ENCODE peak calls at places on chromosomes 5 and 9, in ten cellular contexts. O is fibroblast of pulmonary artery; G is astrocyte; Z is stomach; Y is CD4-positive, alpha-beta T cell; F is tibial artery; A is neural crest cell; C is B cell; K is glutamatergic neuron; Q is GM12864. R is an unnamed sample.

GRCh38 chr5:135248801-135249231 is 150.2 kb downstream of the MACROH2A1 start:
- DNase-seq in O (no peak), G (no peak), Z (peak), Y (no peak), F (no peak), A (no peak), C (no peak), K (no peak), Q (no peak), R (no peak)

GRCh38 chr5:142587354-142587965 is 98.4 kb downstream of the FGF1 start:
- DNase-seq in O (peak), G (no peak), Z (peak), Y (no peak), F (no peak), A (peak), C (no peak), K (peak), Q (no peak), R (no peak)

GRCh38 chr9:33737811-33738606 is 57.4 kb upstream of the PRSS3 start:
- DNase-seq in O (peak), G (peak), Z (peak), Y (no peak), F (no peak), A (peak), C (no peak), K (peak), Q (no peak), R (no peak)

GRCh38 chr5:79193643-79194042 is 42.3 kb upstream of the JMY start:
- DNase-seq in O (peak), G (peak), Z (no peak), Y (no peak), F (no peak), A (no peak), C (no peak), K (no peak), Q (no peak), R (no peak)

GRCh38 chr9:30382271-30382670 is 2002.2 kb upstream of the ACO1 start:
- DNase-seq in O (peak), G (no peak), Z (no peak), Y (no peak), F (no peak), A (no peak), C (no peak), K (no peak), Q (no peak), R (no peak)

GRCh38 chr5:181043285-181044092 is 3.4 kb downstream of the BTNL9 start:
- DNase-seq in O (no peak), G (no peak), Z (no peak), Y (no peak), F (no peak), A (no peak), C (no peak), K (no peak), Q (no peak), R (no peak)

GRCh38 chr5:71601222-71602026 is 14.3 kb downstream of the MCCC2 start:
- DNase-seq in O (peak), G (peak), Z (peak), Y (peak), F (peak), A (peak), C (peak), K (peak), Q (no peak), R (peak)

GRCh38 chr9:131624636-131625241 is 79.4 kb downstream of the PRRT1B start:
- DNase-seq in O (no peak), G (peak), Z (no peak), Y (no peak), F (no peak), A (no peak), C (no peak), K (peak), Q (no peak), R (no peak)

GRCh38 chr9:33791117-33791516 is 4.2 kb upstream of the PRSS3 start:
- DNase-seq in O (peak), G (peak), Z (no peak), Y (no peak), F (no peak), A (no peak), C (no peak), K (no peak), Q (no peak), R (no peak)

GRCh38 chr5:1815881-1816292 is 14.7 kb downstream of the NDUFS6 start:
- DNase-seq in O (no peak), G (no peak), Z (no peak), Y (no peak), F (peak), A (no peak), C (no peak), K (peak), Q (no peak), R (no peak)

GRCh38 chr5:620152-620551 is 8.0 kb downstream of the CEP72 start:
- DNase-seq in O (no peak), G (no peak), Z (no peak), Y (no peak), F (peak), A (no peak), C (no peak), K (no peak), Q (no peak), R (no peak)

GRCh38 chr5:45252991-45253390 is 443.2 kb downstream of the HCN1 start:
- DNase-seq in O (no peak), G (no peak), Z (no peak), Y (no peak), F (no peak), A (no peak), C (no peak), K (no peak), Q (no peak), R (no peak)

GRCh38 chr5:33227746-33228145 is 213.0 kb upstream of the TARS1 start:
- DNase-seq in O (peak), G (peak), Z (no peak), Y (no peak), F (no peak), A (no peak), C (no peak), K (no peak), Q (no peak), R (no peak)

GRCh38 chr9:11199335-11199734 is 586.5 kb upstream of the PTPRD start:
- DNase-seq in O (no peak), G (no peak), Z (no peak), Y (no peak), F (no peak), A (no peak), C (no peak), K (peak), Q (no peak), R (no peak)

GRCh38 chr9:110148384-110148783 is 59.6 kb downstream of the C9orf152 start:
- DNase-seq in O (no peak), G (no peak), Z (no peak), Y (no peak), F (no peak), A (no peak), C (no peak), K (no peak), Q (peak), R (peak)

GRCh38 chr5:171484460-171484899 is 65.0 kb downstream of the FGF18 start:
- DNase-seq in O (peak), G (no peak), Z (no peak), Y (peak), F (no peak), A (peak), C (peak), K (no peak), Q (no peak), R (peak)

GRCh38 chr9:131616983-131617604 is 71.8 kb downstream of the PRRT1B start:
- DNase-seq in O (peak), G (no peak), Z (no peak), Y (no peak), F (no peak), A (no peak), C (no peak), K (no peak), Q (no peak), R (no peak)

GRCh38 chr5:149024978-149025377 is 37.9 kb downstream of the SH3TC2 start:
- DNase-seq in O (no peak), G (no peak), Z (no peak), Y (no peak), F (no peak), A (no peak), C (no peak), K (no peak), Q (no peak), R (no peak)

GRCh38 chr5:151569132-151570046 is 21.7 kb downstream of the FAT2 start:
- DNase-seq in O (peak), G (no peak), Z (no peak), Y (no peak), F (no peak), A (no peak), C (no peak), K (no peak), Q (no peak), R (no peak)

GRCh38 chr5:10808347-10809212 is 47.5 kb upstream of the DAP start:
- DNase-seq in O (no peak), G (no peak), Z (no peak), Y (no peak), F (no peak), A (no peak), C (no peak), K (no peak), Q (no peak), R (no peak)

DNA sequence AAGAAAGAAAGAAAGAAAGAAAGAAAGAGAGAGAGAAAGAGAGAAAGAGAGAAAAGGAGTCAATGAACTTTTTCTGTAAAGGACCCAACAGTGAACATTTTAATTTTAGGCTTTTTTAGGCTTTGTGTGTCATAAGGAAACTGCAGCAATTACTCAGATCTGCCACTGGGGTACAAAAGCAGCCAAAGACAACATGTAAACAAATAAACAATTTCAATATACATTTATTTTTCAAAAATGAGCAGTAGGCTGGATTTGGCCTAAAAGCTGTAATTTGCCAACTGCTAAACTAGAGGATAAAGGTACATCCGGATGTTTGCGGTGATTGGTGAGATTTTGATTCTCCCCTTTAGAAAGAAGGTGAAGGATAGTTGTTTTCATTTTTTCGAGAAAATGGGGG is 143.6 kb downstream of the CEMIP2 start:
- DNase-seq in O (no peak), G (no peak), Z (no peak), Y (no peak), F (no peak), A (no peak), C (no peak), K (no peak), Q (no peak), R (no peak)
- TF ChIP-seq CTCF in O (peak), G (no peak), Z (no peak), Y (no peak), F (no peak), A (no peak), C (peak), K (no peak), Q (peak), R (no peak)

GRCh38 chr9:98118640-98119601 is at the start of gene TRIM14:
- DNase-seq in O (peak), G (peak), Z (peak), Y (peak), F (no peak), A (peak), C (peak), K (peak), Q (no peak), R (peak)

GRCh38 chr9:98120476-98120875 is 1.5 kb upstream of the TRIM14 start:
- DNase-seq in O (no peak), G (no peak), Z (no peak), Y (no peak), F (no peak), A (no peak), C (no peak), K (no peak), Q (no peak), R (no peak)

GRCh38 chr9:98117984-98118639 is 910 bp downstream of the TRIM14 start:
- DNase-seq in O (peak), G (no peak), Z (peak), Y (peak), F (no peak), A (no peak), C (peak), K (no peak), Q (no peak), R (peak)

GRCh38 chr9:98124637-98125426 is 5.8 kb upstream of the TRIM14 start:
- DNase-seq in O (no peak), G (no peak), Z (no peak), Y (no peak), F (peak), A (no peak), C (no peak), K (no peak), Q (no peak), R (no peak)

DNA sequence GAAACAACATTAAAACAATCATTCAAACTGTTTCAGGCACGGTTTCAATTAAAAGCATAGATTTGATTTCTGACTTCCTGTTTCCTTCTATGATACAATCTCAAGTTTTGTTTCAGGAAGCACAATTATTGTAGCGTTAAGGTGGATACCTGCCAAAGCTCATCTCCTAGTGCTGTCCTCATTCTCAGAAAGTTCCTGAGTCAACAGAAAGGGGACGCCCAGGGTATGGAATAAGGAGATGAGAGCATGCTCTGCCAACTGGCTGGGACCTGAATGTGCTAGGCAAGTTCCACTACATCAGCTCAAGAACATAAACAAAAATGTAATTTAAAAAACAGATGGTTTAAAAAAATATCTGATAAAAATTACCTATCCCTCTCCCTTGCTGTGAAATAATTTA is 2.1 kb upstream of the TRIM14 start:
- DNase-seq in O (peak), G (no peak), Z (no peak), Y (no peak), F (no peak), A (no peak), C (no peak), K (no peak), Q (no peak), R (no peak)
- TF ChIP-seq CTCF in O (peak), G (no peak), Z (no peak), Y (no peak), F (no peak), A (no peak), C (no peak), K (no peak), Q (no peak), R (no peak)

GRCh38 chr5:17132444-17133083 is 84.9 kb upstream of the BASP1 start:
- DNase-seq in O (peak), G (no peak), Z (no peak), Y (no peak), F (no peak), A (no peak), C (peak), K (no peak), Q (no peak), R (peak)
- TF ChIP-seq CTCF in O (peak), G (peak), Z (peak), Y (peak), F (peak), A (peak), C (peak), K (peak), Q (peak), R (peak)

DNA sequence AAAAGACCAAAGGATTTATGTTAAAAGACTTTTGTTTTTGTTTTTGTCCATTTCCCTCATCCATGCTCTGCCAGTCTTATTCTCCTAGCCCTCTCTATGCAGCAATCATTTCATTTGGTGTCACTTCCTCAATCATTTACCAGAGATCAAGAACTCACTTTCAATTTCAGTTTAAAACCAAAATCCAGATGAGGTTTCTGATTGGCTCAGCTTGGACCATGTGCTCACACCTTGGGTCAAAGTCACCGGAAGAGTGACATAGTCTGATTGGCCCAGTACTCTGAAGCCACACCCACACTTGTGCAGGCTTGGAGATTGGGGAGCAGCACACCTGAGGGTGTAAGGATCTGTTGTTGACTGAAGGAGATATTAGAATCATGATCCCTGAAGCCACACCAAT is 79.6 kb downstream of the TLR4 start:
- DNase-seq in O (no peak), G (no peak), Z (peak), Y (no peak), F (no peak), A (no peak), C (peak), K (no peak), Q (peak), R (no peak)
- TF ChIP-seq CTCF in O (no peak), G (no peak), Z (no peak), Y (no peak), F (no peak), A (no peak), C (no peak), K (no peak), Q (no peak), R (no peak)

DNA sequence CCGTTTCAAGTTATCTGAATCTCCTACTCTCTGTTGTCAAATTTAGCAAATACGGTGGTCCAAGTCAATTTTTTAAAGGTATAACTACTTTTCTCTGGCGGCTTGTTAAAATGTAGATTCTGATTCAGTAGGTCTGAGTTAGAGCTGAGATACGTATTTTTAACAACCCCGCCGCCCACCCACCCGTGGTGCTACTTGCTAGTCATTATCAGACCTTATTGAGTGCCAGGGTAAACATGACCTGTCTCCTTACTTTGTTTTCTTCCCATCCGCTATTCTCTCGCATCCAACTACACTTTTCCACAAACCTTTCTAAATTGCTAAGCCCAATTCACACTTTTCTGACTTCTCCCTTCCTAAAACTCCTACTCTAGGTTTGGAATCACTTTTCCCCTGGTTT is 694 bp upstream of the PLAA start:
- DNase-seq in O (no peak), G (peak), Z (no peak), Y (no peak), F (no peak), A (no peak), C (no peak), K (no peak), Q (no peak), R (no peak)
- TF ChIP-seq CTCF in O (no peak), G (no peak), Z (no peak), Y (no peak), F (no peak), A (no peak), C (no peak), K (no peak), Q (no peak), R (no peak)

DNA sequence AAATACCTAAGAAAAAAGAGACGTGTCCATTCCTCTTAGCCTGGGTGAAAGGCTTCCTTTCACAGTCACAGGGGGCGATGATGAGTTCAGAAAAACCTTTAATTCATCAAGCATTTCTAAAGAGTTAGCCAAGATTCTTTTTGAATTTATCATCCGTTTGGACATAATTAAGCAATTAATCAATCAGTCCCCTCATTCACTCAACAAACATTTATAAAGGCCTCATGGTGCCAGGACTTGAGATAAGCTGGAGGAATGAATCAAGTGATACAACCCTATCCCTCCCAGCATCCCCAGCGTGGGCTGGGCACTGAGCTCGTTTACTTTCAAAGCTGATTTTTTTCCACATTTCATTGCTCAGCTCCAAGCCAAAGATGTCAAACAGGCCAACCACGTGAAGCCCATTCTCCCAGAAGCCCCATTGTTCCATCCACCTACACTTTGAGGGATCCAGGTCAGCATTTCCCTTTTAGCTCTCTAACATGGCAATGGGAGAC is 140.5 kb downstream of the SLIT3 start:
- DNase-seq in O (peak), G (peak), Z (no peak), Y (no peak), F (peak), A (no peak), C (no peak), K (no peak), Q (no peak), R (no peak)
- TF ChIP-seq CTCF in O (peak), G (peak), Z (no peak), Y (no peak), F (peak), A (peak), C (no peak), K (peak), Q (no peak), R (no peak)

DNA sequence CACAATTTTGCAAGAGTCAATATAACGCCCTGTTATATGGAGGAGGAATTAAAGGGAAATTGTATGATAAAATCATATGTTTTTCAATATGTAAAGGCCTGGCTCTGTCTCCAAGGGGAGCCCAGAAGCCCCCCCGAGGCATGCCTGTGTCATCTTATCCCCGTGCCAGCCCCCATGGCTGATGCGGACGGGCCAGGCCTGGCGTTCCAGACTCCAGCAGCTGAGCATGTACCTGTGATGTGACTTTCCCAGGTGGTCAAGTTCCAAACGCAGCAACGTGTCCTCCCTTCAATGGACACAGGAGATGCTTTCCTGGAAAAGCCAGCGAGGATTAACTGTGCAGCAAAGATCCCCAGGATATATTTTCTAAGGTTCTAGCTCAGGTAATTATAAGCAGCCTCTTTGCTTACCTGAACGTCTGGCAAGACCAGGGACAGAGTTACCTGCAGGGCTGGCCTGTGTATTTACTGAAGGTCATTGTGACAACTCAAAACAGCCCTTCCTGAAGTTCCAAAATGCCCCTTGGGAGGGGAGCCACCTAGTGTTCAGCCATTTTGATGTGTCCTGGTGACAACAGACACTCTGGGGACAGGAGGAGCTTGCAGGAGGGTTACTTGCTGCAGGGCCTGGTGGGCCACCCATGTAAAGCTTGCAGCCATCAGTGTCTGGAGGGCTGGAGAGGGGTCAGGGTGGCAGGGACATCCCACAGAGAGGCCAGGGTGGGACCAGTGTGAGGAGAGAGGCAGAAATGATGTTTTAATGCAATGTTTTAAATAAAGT is 53.3 kb upstream of the RNU6ATAC start:
- DNase-seq in O (no peak), G (no peak), Z (no peak), Y (no peak), F (no peak), A (no peak), C (no peak), K (peak), Q (no peak), R (no peak)
- TF ChIP-seq CTCF in O (no peak), G (no peak), Z (no peak), Y (no peak), F (no peak), A (no peak), C (no peak), K (no peak), Q (peak), R (peak)

GRCh38 chr5:136686192-136686872 is 321.0 kb upstream of the TRPC7 start:
- DNase-seq in O (peak), G (peak), Z (no peak), Y (no peak), F (no peak), A (no peak), C (no peak), K (no peak), Q (no peak), R (no peak)
- TF ChIP-seq CTCF in O (peak), G (peak), Z (no peak), Y (no peak), F (no peak), A (peak), C (no peak), K (peak), Q (peak), R (peak)

GRCh38 chr5:103258368-103258956 is at the start of gene MACIR:
- DNase-seq in O (peak), G (peak), Z (peak), Y (peak), F (peak), A (peak), C (peak), K (peak), Q (peak), R (peak)
- TF ChIP-seq CTCF in O (no peak), G (no peak), Z (peak), Y (no peak), F (no peak), A (no peak), C (no peak), K (no peak), Q (no peak), R (no peak)

GRCh38 chr9:18720691-18721090 is 246.7 kb downstream of the ADAMTSL1 start:
- DNase-seq in O (no peak), G (peak), Z (no peak), Y (no peak), F (no peak), A (no peak), C (no peak), K (no peak), Q (no peak), R (no peak)
- TF ChIP-seq CTCF in O (no peak), G (no peak), Z (no peak), Y (no peak), F (no peak), A (no peak), C (no peak), K (no peak), Q (no peak), R (no peak)